ENCODE peak calls at places on chromosomes 16 and 17, in five cellular contexts. One of them, this sample, is unnamed.

GRCh38 chr16:79943738-79944137 is 343.2 kb upstream of the MAF start:
- DNase-seq in stimulated activated CD4-positive, alpha-beta T cell treated with anti-CD3 and anti-CD28 coated beads, Interleukin-1b, Interleukin-23, amount 100 ng/mL, for 1 hour: no peak
- DNase-seq in body of pancreas: no peak
- DNase-seq in skeletal muscle cell: no peak
- DNase-seq in adipocyte: peak
- DNase-seq in this sample: no peak

GRCh38 chr16:81697321-81697885 is 81.7 kb upstream of the PLCG2 start:
- DNase-seq in stimulated activated CD4-positive, alpha-beta T cell treated with anti-CD3 and anti-CD28 coated beads, Interleukin-1b, Interleukin-23, amount 100 ng/mL, for 1 hour: no peak
- DNase-seq in adipocyte: peak
- DNase-seq in body of pancreas: peak
- DNase-seq in skeletal muscle cell: no peak
- DNase-seq in this sample: peak

GRCh38 chr17:40063034-40063765 is 435 bp downstream of the THRA start:
- DNase-seq in skeletal muscle cell: no peak
- DNase-seq in adipocyte: peak
- DNase-seq in body of pancreas: peak
- DNase-seq in stimulated activated CD4-positive, alpha-beta T cell treated with anti-CD3 and anti-CD28 coated beads, Interleukin-1b, Interleukin-23, amount 100 ng/mL, for 1 hour: no peak
- DNase-seq in this sample: peak

GRCh38 chr17:34614698-34615097 is 35.3 kb downstream of the TMEM132E start:
- DNase-seq in stimulated activated CD4-positive, alpha-beta T cell treated with anti-CD3 and anti-CD28 coated beads, Interleukin-1b, Interleukin-23, amount 100 ng/mL, for 1 hour: no peak
- DNase-seq in skeletal muscle cell: no peak
- DNase-seq in adipocyte: no peak
- DNase-seq in body of pancreas: no peak
- DNase-seq in this sample: no peak

GRCh38 chr17:41710472-41711090 is 1.6 kb upstream of the GAST start:
- DNase-seq in adipocyte: no peak
- DNase-seq in skeletal muscle cell: peak
- DNase-seq in body of pancreas: peak
- DNase-seq in stimulated activated CD4-positive, alpha-beta T cell treated with anti-CD3 and anti-CD28 coated beads, Interleukin-1b, Interleukin-23, amount 100 ng/mL, for 1 hour: no peak
- DNase-seq in this sample: no peak

GRCh38 chr17:74860999-74861553 is 1.4 kb upstream of the GRIN2C start:
- DNase-seq in stimulated activated CD4-positive, alpha-beta T cell treated with anti-CD3 and anti-CD28 coated beads, Interleukin-1b, Interleukin-23, amount 100 ng/mL, for 1 hour: no peak
- DNase-seq in skeletal muscle cell: no peak
- DNase-seq in adipocyte: no peak
- DNase-seq in body of pancreas: no peak
- DNase-seq in this sample: no peak

GRCh38 chr17:48617515-48618365 is 2.6 kb upstream of the HOXB8 start:
- DNase-seq in stimulated activated CD4-positive, alpha-beta T cell treated with anti-CD3 and anti-CD28 coated beads, Interleukin-1b, Interleukin-23, amount 100 ng/mL, for 1 hour: no peak
- DNase-seq in body of pancreas: no peak
- DNase-seq in adipocyte: no peak
- DNase-seq in skeletal muscle cell: no peak
- DNase-seq in this sample: no peak

GRCh38 chr16:89411335-89411850 is 79.0 kb downstream of the ANKRD11 start:
- DNase-seq in skeletal muscle cell: no peak
- DNase-seq in adipocyte: no peak
- DNase-seq in stimulated activated CD4-positive, alpha-beta T cell treated with anti-CD3 and anti-CD28 coated beads, Interleukin-1b, Interleukin-23, amount 100 ng/mL, for 1 hour: no peak
- DNase-seq in body of pancreas: no peak
- DNase-seq in this sample: no peak

GRCh38 chr16:4578961-4579530 is 22.9 kb downstream of the C16orf96 start:
- DNase-seq in adipocyte: no peak
- DNase-seq in skeletal muscle cell: no peak
- DNase-seq in body of pancreas: no peak
- DNase-seq in stimulated activated CD4-positive, alpha-beta T cell treated with anti-CD3 and anti-CD28 coated beads, Interleukin-1b, Interleukin-23, amount 100 ng/mL, for 1 hour: no peak
- DNase-seq in this sample: no peak

GRCh38 chr17:1455291-1455747 is 713 bp downstream of the CRK start:
- DNase-seq in skeletal muscle cell: no peak
- DNase-seq in body of pancreas: peak
- DNase-seq in stimulated activated CD4-positive, alpha-beta T cell treated with anti-CD3 and anti-CD28 coated beads, Interleukin-1b, Interleukin-23, amount 100 ng/mL, for 1 hour: no peak
- DNase-seq in adipocyte: peak
- DNase-seq in this sample: peak

GRCh38 chr17:64340557-64340956 is 50.1 kb downstream of the PECAM1 start:
- DNase-seq in body of pancreas: no peak
- DNase-seq in stimulated activated CD4-positive, alpha-beta T cell treated with anti-CD3 and anti-CD28 coated beads, Interleukin-1b, Interleukin-23, amount 100 ng/mL, for 1 hour: no peak
- DNase-seq in skeletal muscle cell: no peak
- DNase-seq in adipocyte: no peak
- DNase-seq in this sample: no peak

GRCh38 chr16:81071816-81072215 is 5.2 kb downstream of the C16orf46 start:
- DNase-seq in adipocyte: no peak
- DNase-seq in skeletal muscle cell: no peak
- DNase-seq in stimulated activated CD4-positive, alpha-beta T cell treated with anti-CD3 and anti-CD28 coated beads, Interleukin-1b, Interleukin-23, amount 100 ng/mL, for 1 hour: no peak
- DNase-seq in body of pancreas: no peak
- DNase-seq in this sample: no peak

GRCh38 chr16:90077757-90078593 is 844 bp upstream of the PRDM7 start:
- DNase-seq in adipocyte: peak
- DNase-seq in skeletal muscle cell: no peak
- DNase-seq in body of pancreas: no peak
- DNase-seq in stimulated activated CD4-positive, alpha-beta T cell treated with anti-CD3 and anti-CD28 coated beads, Interleukin-1b, Interleukin-23, amount 100 ng/mL, for 1 hour: no peak
- DNase-seq in this sample: peak

GRCh38 chr16:78210305-78210704 is 110.9 kb downstream of the WWOX start:
- DNase-seq in body of pancreas: no peak
- DNase-seq in stimulated activated CD4-positive, alpha-beta T cell treated with anti-CD3 and anti-CD28 coated beads, Interleukin-1b, Interleukin-23, amount 100 ng/mL, for 1 hour: no peak
- DNase-seq in skeletal muscle cell: no peak
- DNase-seq in adipocyte: no peak
- DNase-seq in this sample: no peak

GRCh38 chr17:41801374-41802062 is 10.2 kb downstream of the P3H4 start:
- DNase-seq in stimulated activated CD4-positive, alpha-beta T cell treated with anti-CD3 and anti-CD28 coated beads, Interleukin-1b, Interleukin-23, amount 100 ng/mL, for 1 hour: peak
- DNase-seq in adipocyte: peak
- DNase-seq in skeletal muscle cell: no peak
- DNase-seq in body of pancreas: peak
- DNase-seq in this sample: peak

GRCh38 chr16:57185446-57185944 is 344 bp downstream of the PSME3IP1 start:
- DNase-seq in skeletal muscle cell: no peak
- DNase-seq in adipocyte: peak
- DNase-seq in stimulated activated CD4-positive, alpha-beta T cell treated with anti-CD3 and anti-CD28 coated beads, Interleukin-1b, Interleukin-23, amount 100 ng/mL, for 1 hour: no peak
- DNase-seq in body of pancreas: peak
- DNase-seq in this sample: peak

GRCh38 chr17:59202320-59202719 is 7.5 kb upstream of the SMG8 start:
- DNase-seq in adipocyte: no peak
- DNase-seq in body of pancreas: no peak
- DNase-seq in skeletal muscle cell: no peak
- DNase-seq in stimulated activated CD4-positive, alpha-beta T cell treated with anti-CD3 and anti-CD28 coated beads, Interleukin-1b, Interleukin-23, amount 100 ng/mL, for 1 hour: no peak
- DNase-seq in this sample: no peak

GRCh38 chr17:78092794-78093324 is 35.7 kb downstream of the TMC6 start:
- DNase-seq in skeletal muscle cell: no peak
- DNase-seq in adipocyte: no peak
- DNase-seq in body of pancreas: no peak
- DNase-seq in stimulated activated CD4-positive, alpha-beta T cell treated with anti-CD3 and anti-CD28 coated beads, Interleukin-1b, Interleukin-23, amount 100 ng/mL, for 1 hour: no peak
- DNase-seq in this sample: no peak

GRCh38 chr17:83182620-83183063 is 103.2 kb downstream of the METRNL start:
- DNase-seq in body of pancreas: no peak
- DNase-seq in skeletal muscle cell: no peak
- DNase-seq in stimulated activated CD4-positive, alpha-beta T cell treated with anti-CD3 and anti-CD28 coated beads, Interleukin-1b, Interleukin-23, amount 100 ng/mL, for 1 hour: no peak
- DNase-seq in adipocyte: no peak
- DNase-seq in this sample: peak

This sample was measured in colonic mucosa.